ENCODE peak calls at places on chromosomes 4 and X, in ten cellular contexts. Z is GM12878, M is upper lobe of left lung, I is GM23338, W is H1, B is K562, O is HCT116, E is Panc1, J is spleen, R is suprapubic skin. K is an unnamed sample.

GRCh38 chr4:69984030-69984443 is 11.7 kb upstream of the STATH start:
- DNase-seq in Z (no peak), M (no peak), I (peak), W (no peak), B (no peak), O (no peak), E (no peak), J (no peak), R (no peak), K (no peak)

GRCh38 chr4:47913858-47914218 is 545 bp downstream of the NFXL1 start:
- DNase-seq in Z (no peak), M (peak), I (peak), W (no peak), B (peak), O (no peak), E (no peak), J (peak), R (peak), K (no peak)

GRCh38 chrX:46180258-46180687 is 364.9 kb downstream of the ZNF674 start:
- DNase-seq in Z (peak), M (no peak), I (no peak), W (no peak), B (peak), O (peak), E (no peak), J (no peak), R (no peak), K (no peak)

GRCh38 chr4:144463896-144464295 is 182.1 kb upstream of the HHIP start:
- DNase-seq in Z (no peak), M (no peak), I (no peak), W (no peak), B (no peak), O (no peak), E (no peak), J (no peak), R (no peak), K (no peak)

GRCh38 chr4:161767116-161767515 is 396.7 kb downstream of the FSTL5 start:
- DNase-seq in Z (no peak), M (no peak), I (no peak), W (no peak), B (no peak), O (no peak), E (no peak), J (no peak), R (no peak), K (no peak)

GRCh38 chrX:1416327-1416784 is 24.4 kb upstream of the SLC25A6 start:
- DNase-seq in Z (no peak), M (no peak), I (no peak), W (no peak), B (no peak), O (no peak), E (no peak), J (peak), R (peak), K (no peak)

GRCh38 chrX:54807524-54808108 is at the start of gene MAGED2:
- DNase-seq in Z (no peak), M (peak), I (peak), W (no peak), B (peak), O (no peak), E (no peak), J (peak), R (no peak), K (no peak)

GRCh38 chr4:80202784-80203553 is 5.7 kb downstream of the PRDM8 start:
- DNase-seq in Z (no peak), M (peak), I (peak), W (no peak), B (no peak), O (no peak), E (no peak), J (peak), R (no peak), K (no peak)

GRCh38 chr4:26388671-26389070 is 67.9 kb downstream of the RBPJ start:
- DNase-seq in Z (no peak), M (no peak), I (no peak), W (no peak), B (no peak), O (no peak), E (no peak), J (no peak), R (no peak), K (no peak)

GRCh38 chr4:46950826-46951225 is 41.8 kb upstream of the COX7B2 start:
- DNase-seq in Z (no peak), M (no peak), I (no peak), W (no peak), B (no peak), O (no peak), E (no peak), J (no peak), R (no peak), K (no peak)

GRCh38 chr4:5045099-5045498 is 6.2 kb upstream of the STK32B start:
- DNase-seq in Z (no peak), M (no peak), I (no peak), W (no peak), B (no peak), O (no peak), E (no peak), J (no peak), R (no peak), K (no peak)

GRCh38 chr4:128029907-128030306 is 31.2 kb upstream of the LARP1B start:
- DNase-seq in Z (no peak), M (no peak), I (no peak), W (no peak), B (no peak), O (no peak), E (no peak), J (no peak), R (no peak), K (no peak)

GRCh38 chrX:68254738-68255645 is 178.3 kb downstream of the OPHN1 start:
- DNase-seq in Z (no peak), M (no peak), I (no peak), W (no peak), B (no peak), O (no peak), E (no peak), J (no peak), R (no peak), K (no peak)

GRCh38 chr4:63325140-63325539 is 1084.1 kb downstream of the TECRL start:
- DNase-seq in Z (no peak), M (no peak), I (no peak), W (no peak), B (no peak), O (no peak), E (no peak), J (no peak), R (no peak), K (no peak)

GRCh38 chrX:66163849-66164401 is at the start of gene HEPH:
- DNase-seq in Z (peak), M (no peak), I (peak), W (peak), B (peak), O (no peak), E (no peak), J (no peak), R (no peak), K (no peak)

GRCh38 chr4:78926825-78927224 is 12.4 kb downstream of the PAQR3 start:
- DNase-seq in Z (no peak), M (no peak), I (no peak), W (no peak), B (no peak), O (no peak), E (no peak), J (no peak), R (no peak), K (no peak)

GRCh38 chrX:68897118-68897517 is 68.3 kb downstream of the EFNB1 start:
- DNase-seq in Z (no peak), M (no peak), I (no peak), W (no peak), B (peak), O (no peak), E (no peak), J (peak), R (no peak), K (no peak)

GRCh38 chr4:10173039-10173753 is 56.6 kb upstream of the WDR1 start:
- DNase-seq in Z (no peak), M (no peak), I (no peak), W (no peak), B (peak), O (no peak), E (no peak), J (no peak), R (no peak), K (no peak)

GRCh38 chr4:180571516-180571915 is 1671.7 kb upstream of the TENM3 start:
- DNase-seq in Z (no peak), M (no peak), I (no peak), W (no peak), B (no peak), O (no peak), E (no peak), J (no peak), R (no peak), K (no peak)

GRCh38 chrX:71282514-71283408 is 674 bp upstream of the NONO start:
- DNase-seq in Z (no peak), M (no peak), I (peak), W (no peak), B (peak), O (peak), E (no peak), J (no peak), R (no peak), K (no peak)

GRCh38 chr4:37970702-37971101 is 10.5 kb downstream of the PTTG2 start:
- DNase-seq in Z (no peak), M (no peak), I (peak), W (peak), B (peak), O (peak), E (no peak), J (peak), R (no peak), K (no peak)

GRCh38 chr4:3860061-3860912 is 94.1 kb downstream of the ADRA2C start:
- DNase-seq in Z (no peak), M (peak), I (no peak), W (no peak), B (no peak), O (no peak), E (no peak), J (no peak), R (no peak), K (no peak)

GRCh38 chr4:188161167-188161566 is 21.9 kb downstream of the TRIML1 start:
- DNase-seq in Z (no peak), M (no peak), I (no peak), W (no peak), B (no peak), O (no peak), E (no peak), J (no peak), R (no peak), K (no peak)

GRCh38 chrX:153939573-153939972 is 4.7 kb upstream of the NAA10 start:
- DNase-seq in Z (no peak), M (no peak), I (no peak), W (no peak), B (no peak), O (no peak), E (no peak), J (no peak), R (no peak), K (no peak)

GRCh38 chr4:16833722-16834121 is 64.7 kb downstream of the LDB2 start:
- DNase-seq in Z (no peak), M (no peak), I (no peak), W (no peak), B (no peak), O (no peak), E (no peak), J (no peak), R (no peak), K (no peak)

GRCh38 chr4:153205757-153206156 is 1.5 kb downstream of the TRIM2 start:
- DNase-seq in Z (no peak), M (no peak), I (peak), W (no peak), B (no peak), O (peak), E (no peak), J (no peak), R (no peak), K (no peak)

GRCh38 chr4:153204247-153205027 is at the start of gene TRIM2:
- DNase-seq in Z (no peak), M (no peak), I (peak), W (no peak), B (peak), O (peak), E (no peak), J (no peak), R (peak), K (no peak)

GRCh38 chr4:153206534-153206933 is 2.3 kb downstream of the TRIM2 start:
- DNase-seq in Z (no peak), M (no peak), I (peak), W (no peak), B (no peak), O (no peak), E (no peak), J (no peak), R (no peak), K (no peak)

GRCh38 chr4:153207027-153207426 is 2.8 kb downstream of the TRIM2 start:
- DNase-seq in Z (no peak), M (peak), I (peak), W (no peak), B (no peak), O (no peak), E (no peak), J (no peak), R (no peak), K (no peak)

DNA sequence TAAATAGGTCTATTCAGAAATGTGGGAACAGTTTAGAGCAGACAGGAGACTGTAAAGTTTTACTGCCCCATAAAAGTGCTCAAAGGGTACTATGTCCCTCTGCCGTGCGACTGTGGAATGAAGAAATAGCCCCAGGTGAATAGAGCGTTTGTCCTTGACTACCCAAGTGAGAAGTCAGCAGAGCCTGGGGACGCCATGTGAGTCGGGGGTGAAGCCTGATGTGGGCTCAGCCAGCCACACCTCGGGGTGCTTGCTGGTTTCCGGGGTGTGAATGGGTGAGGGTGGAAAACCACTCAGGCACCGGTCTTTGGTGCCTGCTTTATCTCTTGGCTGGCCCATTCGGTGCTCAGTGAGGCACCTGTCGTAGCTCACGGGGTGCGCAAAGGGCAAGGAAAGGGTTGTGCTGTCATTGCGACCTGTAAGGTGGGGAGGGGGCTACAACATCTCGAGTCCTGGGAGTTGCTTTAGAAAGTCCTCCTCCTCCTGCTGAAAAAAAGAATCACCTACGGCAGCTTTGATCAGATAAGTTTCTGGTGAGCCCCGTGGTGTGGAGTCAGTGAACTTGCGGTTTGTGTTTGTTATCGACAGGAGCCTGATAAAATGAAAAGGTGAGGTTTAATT is 895 bp downstream of the TRIM2 start:
- DNase-seq in Z (peak), M (peak), I (peak), W (no peak), B (no peak), O (no peak), E (no peak), J (no peak), R (no peak), K (no peak)
- H3K4me3 ChIP-seq in Z (no peak), M (no peak), I (peak), W (peak), B (no peak), O (peak), E (peak), J (no peak), R (peak), K (peak)

GRCh38 chr4:150108693-150109092 is 30.4 kb downstream of the DCLK2 start:
- DNase-seq in Z (no peak), M (no peak), I (no peak), W (no peak), B (no peak), O (no peak), E (no peak), J (no peak), R (no peak), K (no peak)
- TF ChIP-seq POLR2AphosphoS5 in Z (no peak), M (no peak), I (no peak), W (no peak), B (no peak), O (no peak), E (no peak), J (no peak), R (no peak), K (no peak)

GRCh38 chrX:44906542-44906941 is 33.6 kb downstream of the KDM6A start:
- DNase-seq in Z (no peak), M (no peak), I (no peak), W (no peak), B (no peak), O (no peak), E (no peak), J (peak), R (no peak), K (no peak)

GRCh38 chrX:44906041-44906440 is 33.1 kb downstream of the KDM6A start:
- DNase-seq in Z (no peak), M (no peak), I (no peak), W (no peak), B (no peak), O (no peak), E (no peak), J (peak), R (no peak), K (no peak)

GRCh38 chrX:44903107-44903506 is 30.1 kb downstream of the KDM6A start:
- DNase-seq in Z (no peak), M (no peak), I (no peak), W (no peak), B (peak), O (peak), E (peak), J (no peak), R (no peak), K (no peak)

GRCh38 chrX:44903842-44904530 is 31.0 kb downstream of the KDM6A start:
- DNase-seq in Z (no peak), M (no peak), I (no peak), W (no peak), B (no peak), O (no peak), E (no peak), J (no peak), R (no peak), K (no peak)

GRCh38 chrX:44904542-44905115 is 31.6 kb downstream of the KDM6A start:
- DNase-seq in Z (no peak), M (no peak), I (peak), W (no peak), B (no peak), O (no peak), E (no peak), J (no peak), R (no peak), K (no peak)
- TF ChIP-seq CTCF in Z (no peak), M (no peak), I (peak), W (no peak), B (no peak), O (peak), E (peak), J (no peak), R (no peak), K (no peak)

DNA sequence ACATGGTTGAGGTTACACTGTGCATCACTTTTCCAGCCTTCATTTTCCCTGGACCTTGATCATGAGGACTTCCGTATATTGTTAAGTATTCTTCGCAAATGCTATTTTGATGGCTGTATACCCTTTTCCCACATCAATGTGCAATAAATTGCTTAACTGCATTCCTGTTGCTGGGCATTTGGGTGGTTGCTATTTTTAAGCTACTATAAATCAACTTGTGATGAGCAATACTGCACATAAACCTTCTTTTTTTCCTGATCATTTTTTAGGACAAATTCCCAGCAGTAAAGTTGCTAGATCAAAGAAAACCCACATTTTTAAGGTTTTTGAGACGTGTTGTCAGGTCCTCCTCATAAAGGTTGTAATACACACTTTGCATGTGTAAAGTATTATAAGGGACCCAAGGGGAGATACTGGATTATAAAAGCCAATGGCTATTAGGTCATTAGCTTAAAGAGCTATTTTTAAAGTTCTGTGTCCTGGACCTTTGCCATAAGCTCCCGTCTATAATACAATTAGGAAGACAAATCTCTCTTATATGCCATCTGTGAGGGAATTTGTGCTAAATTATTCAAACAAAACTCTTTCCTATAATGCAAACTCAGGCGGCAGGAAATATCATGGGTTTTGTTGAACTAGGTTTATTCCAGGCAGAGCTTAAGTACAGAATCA is 35.6 kb downstream of the LIMCH1 start:
- DNase-seq in Z (no peak), M (no peak), I (no peak), W (no peak), B (no peak), O (no peak), E (no peak), J (no peak), R (no peak), K (no peak)
- H3K4me3 ChIP-seq in Z (no peak), M (no peak), I (no peak), W (no peak), B (no peak), O (no peak), E (no peak), J (no peak), R (no peak), K (no peak)

GRCh38 chrX:44744828-44745227 is 99.0 kb upstream of the DUSP21 start:
- DNase-seq in Z (no peak), M (no peak), I (no peak), W (no peak), B (no peak), O (no peak), E (no peak), J (no peak), R (no peak), K (no peak)
- TF ChIP-seq POLR2AphosphoS5 in Z (no peak), M (no peak), I (no peak), W (no peak), B (no peak), O (no peak), E (no peak), J (no peak), R (no peak), K (no peak)

DNA sequence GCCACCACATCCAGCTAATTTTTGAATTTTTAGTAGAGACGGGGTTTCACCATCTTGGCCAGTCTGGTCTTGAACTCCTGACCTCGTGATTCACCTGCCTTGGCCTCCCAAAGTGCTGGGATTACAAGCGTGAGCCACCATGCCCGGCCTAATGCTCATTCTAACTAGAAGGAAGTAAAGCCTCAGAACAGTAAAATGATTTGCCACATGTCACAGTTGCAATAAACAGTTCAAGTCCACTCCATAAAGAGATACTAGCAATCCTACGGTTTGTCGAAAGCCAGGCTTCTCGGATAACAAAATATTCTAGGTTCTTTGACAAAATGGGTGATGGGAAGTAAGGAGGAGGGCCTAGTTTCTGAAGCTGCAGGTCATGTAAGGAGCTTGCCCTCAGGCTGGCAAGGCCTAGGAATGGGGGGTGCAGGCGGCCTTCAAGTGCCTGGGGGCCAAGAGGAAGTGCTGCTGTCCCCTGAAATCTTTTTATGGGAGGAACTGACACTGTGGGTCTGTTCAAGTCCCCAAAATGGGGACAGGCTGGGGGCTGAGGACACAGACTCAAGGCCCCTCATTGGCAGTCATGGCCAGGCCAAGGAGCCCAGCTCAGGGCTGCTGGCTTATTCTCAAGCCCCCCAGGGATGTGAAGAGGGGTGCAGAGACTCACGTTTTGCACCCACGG is 31.8 kb upstream of the ACSL1 start:
- DNase-seq in Z (no peak), M (no peak), I (no peak), W (no peak), B (no peak), O (no peak), E (no peak), J (peak), R (no peak), K (no peak)
- TF ChIP-seq CTCF in Z (no peak), M (no peak), I (no peak), W (no peak), B (no peak), O (no peak), E (no peak), J (no peak), R (no peak), K (no peak)